ENCODE peak calls at places on chromosomes 6 and 20, in seven cellular contexts. D is T-helper 9 cell; A is BJ; G is NCI-H2081; H is heart left ventricle; K is naive thymus-derived CD4-positive, alpha-beta T cell; T is ACHN. S is an unnamed sample.
A peak's percentile ranks its signal among the peaks of the same experiment; 100 is the strongest.

GRCh38 chr6:20367716-20368485 is 33.8 kb upstream of the E2F3 start:
- DNase-seq in D (no peak), A (no peak), G (no peak), H (no peak), K (no peak), T (no peak), S (no peak)

GRCh38 chr6:20605581-20605980 is 71.3 kb downstream of the CDKAL1 start:
- DNase-seq in D (no peak), A (no peak), G (no peak), H (no peak), K (no peak), T (peak; percentile 72), S (no peak)

GRCh38 chr6:139016337-139017213 is 12.0 kb upstream of the ABRACL start:
- DNase-seq in D (no peak), A (no peak), G (no peak), H (no peak), K (peak; percentile 8), T (no peak), S (no peak)

GRCh38 chr6:116154887-116155286 is 29.0 kb upstream of the COL10A1 start:
- DNase-seq in D (no peak), A (no peak), G (no peak), H (no peak), K (no peak), T (no peak), S (no peak)

GRCh38 chr6:36519352-36519751 is 27.9 kb downstream of the STK38 start:
- DNase-seq in D (no peak), A (no peak), G (peak; percentile 32), H (no peak), K (no peak), T (no peak), S (no peak)

GRCh38 chr6:105202486-105202885 is 22.7 kb upstream of the POPDC3 start:
- DNase-seq in D (no peak), A (no peak), G (no peak), H (no peak), K (no peak), T (no peak), S (no peak)

GRCh38 chr6:73513496-73513854 is 7.4 kb downstream of the EEF1A1 start:
- DNase-seq in D (no peak), A (no peak), G (no peak), H (no peak), K (no peak), T (peak; percentile 19), S (no peak)

GRCh38 chr6:105487040-105487787 is 84.3 kb upstream of the PREP start:
- DNase-seq in D (no peak), A (no peak), G (no peak), H (no peak), K (no peak), T (no peak), S (no peak)

GRCh38 chr6:36821581-36822335 is 17.5 kb downstream of the CPNE5 start:
- DNase-seq in D (no peak), A (no peak), G (no peak), H (no peak), K (no peak), T (no peak), S (no peak)

GRCh38 chr20:47790032-47790965 is 5.0 kb upstream of the SULF2 start:
- DNase-seq in D (no peak), A (peak; percentile 87), G (no peak), H (no peak), K (no peak), T (no peak), S (no peak)

GRCh38 chr6:35810831-35811698 is 5.9 kb downstream of the LHFPL5 start:
- DNase-seq in D (no peak), A (no peak), G (no peak), H (no peak), K (no peak), T (peak; percentile 83), S (no peak)

GRCh38 chr6:156943816-156944215 is 166.6 kb downstream of the ARID1B start:
- DNase-seq in D (no peak), A (no peak), G (no peak), H (no peak), K (no peak), T (no peak), S (no peak)

GRCh38 chr20:45019027-45019763 is 52.9 kb downstream of the STK4 start:
- DNase-seq in D (no peak), A (no peak), G (no peak), H (no peak), K (no peak), T (no peak), S (no peak)

GRCh38 chr6:85464260-85464644 is 14.4 kb downstream of the NT5E start:
- DNase-seq in D (no peak), A (peak; percentile 88), G (no peak), H (no peak), K (no peak), T (peak; percentile 92), S (no peak)

GRCh38 chr6:126039284-126039683 is 52.9 kb downstream of the TRMT11 start:
- DNase-seq in D (no peak), A (no peak), G (no peak), H (no peak), K (no peak), T (peak; percentile 49), S (no peak)

GRCh38 chr20:63641146-63641791 is 12.0 kb downstream of the STMN3 start:
- DNase-seq in D (peak; percentile 27), A (no peak), G (no peak), H (no peak), K (peak; percentile 66), T (no peak), S (peak; percentile 52)

GRCh38 chr20:9068896-9069663 is at the start of gene PLCB4:
- DNase-seq in D (no peak), A (no peak), G (peak; percentile 87), H (peak; percentile 64), K (no peak), T (peak; percentile 85), S (no peak)

GRCh38 chr6:72857791-72858190 is 235.9 kb downstream of the KCNQ5 start:
- DNase-seq in D (no peak), A (no peak), G (no peak), H (no peak), K (no peak), T (no peak), S (no peak)

GRCh38 chr6:122401104-122401503 is 1.7 kb downstream of the HSF2 start:
- DNase-seq in D (no peak), A (no peak), G (no peak), H (no peak), K (no peak), T (no peak), S (no peak)

GRCh38 chr6:89559487-89559886 is 79.1 kb downstream of the LYRM2 start:
- DNase-seq in D (no peak), A (no peak), G (no peak), H (no peak), K (no peak), T (no peak), S (no peak)

GRCh38 chr6:56772737-56773184 is 130.1 kb upstream of the DST start:
- DNase-seq in D (no peak), A (no peak), G (no peak), H (peak; percentile 29), K (no peak), T (peak; percentile 72), S (no peak)

GRCh38 chr6:84136364-84137050 is 90.9 kb downstream of the CEP162 start:
- DNase-seq in D (no peak), A (no peak), G (no peak), H (no peak), K (no peak), T (no peak), S (no peak)

GRCh38 chr6:163820745-163821456 is 406.4 kb downstream of the QKI start:
- DNase-seq in D (no peak), A (no peak), G (no peak), H (no peak), K (no peak), T (no peak), S (no peak)

GRCh38 chr20:42979720-42980119 is 210.0 kb downstream of the PTPRT start:
- DNase-seq in D (no peak), A (no peak), G (no peak), H (no peak), K (no peak), T (no peak), S (no peak)

GRCh38 chr6:37049990-37050853 is 44.8 kb downstream of the FGD2 start:
- DNase-seq in D (peak; percentile 23), A (no peak), G (no peak), H (peak; percentile 66), K (peak; percentile 56), T (no peak), S (peak; percentile 67)

GRCh38 chr6:169701953-169702639 is at the start of the genes C6orf120 and WDR27:
- DNase-seq in D (peak; percentile 95), A (peak; percentile 69), G (peak; percentile 92), H (peak; percentile 96), K (peak; percentile 96), T (peak; percentile 96), S (peak; percentile 94)

S was measured in activated effector memory CD4-positive, alpha-beta T cell treated with Interleukin-2 at 50 U/mL for 16 hours.